ENCODE peak calls at places on chromosomes 7 and 10, in nine cellular contexts. A is fibroblast of lung; C is OCI-LY7; I is mucosa of descending colon; X is H9; W is astrocyte; H is WTC11; R is CD4-positive, alpha-beta T cell; N is A673. E is an unnamed sample.
A peak's percentile ranks its signal among the peaks of the same experiment; 100 is the strongest.

GRCh38 chr7:91826377-91826776 is 54.1 kb downstream of the MTERF1 start:
- DNase-seq in A (no peak), C (no peak), I (no peak), X (no peak), W (peak; percentile 64), H (no peak), R (no peak), N (peak; percentile 96), E (no peak)

GRCh38 chr10:76487582-76487981 is 1056.2 kb downstream of the LRMDA start:
- DNase-seq in A (peak; percentile 12), C (no peak), I (no peak), X (no peak), W (no peak), H (no peak), R (no peak), N (no peak), E (no peak)

GRCh38 chr7:73742753-73743641 is 4.4 kb upstream of the ABHD11 start:
- DNase-seq in A (no peak), C (peak; percentile 88), I (peak; percentile 97), X (peak; percentile 99), W (no peak), H (peak; percentile 99), R (no peak), N (no peak), E (peak; percentile 98)

GRCh38 chr7:65269150-65269856 is 104.4 kb upstream of the ZNF92 start:
- DNase-seq in A (peak; percentile 47), C (peak; percentile 94), I (no peak), X (peak; percentile 96), W (peak; percentile 78), H (peak; percentile 97), R (no peak), N (peak; percentile 98), E (peak; percentile 84)

GRCh38 chr10:100713859-100714565 is 31.4 kb upstream of the PAX2 start:
- DNase-seq in A (no peak), C (no peak), I (no peak), X (no peak), W (no peak), H (no peak), R (no peak), N (no peak), E (no peak)

GRCh38 chr10:132345345-132345744 is 13.4 kb downstream of the LRRC27 start:
- DNase-seq in A (no peak), C (no peak), I (no peak), X (no peak), W (no peak), H (no peak), R (no peak), N (no peak), E (no peak)

GRCh38 chr7:33054261-33054964 is 8.2 kb downstream of the NT5C3A start:
- DNase-seq in A (no peak), C (no peak), I (no peak), X (no peak), W (peak; percentile 28), H (no peak), R (no peak), N (no peak), E (no peak)

GRCh38 chr7:148114807-148115206 is 475.8 kb upstream of the C7orf33 start:
- DNase-seq in A (no peak), C (no peak), I (no peak), X (no peak), W (no peak), H (no peak), R (no peak), N (no peak), E (no peak)

GRCh38 chr10:51231754-51232153 is 157.5 kb downstream of the PRKG1 start:
- DNase-seq in A (no peak), C (no peak), I (no peak), X (no peak), W (no peak), H (no peak), R (no peak), N (no peak), E (no peak)

GRCh38 chr7:35260254-35260653 is 6.4 kb upstream of the TBX20 start:
- DNase-seq in A (no peak), C (no peak), I (no peak), X (no peak), W (no peak), H (no peak), R (no peak), N (no peak), E (no peak)

GRCh38 chr7:151374139-151374538 is 32.5 kb downstream of the NUB1 start:
- DNase-seq in A (no peak), C (no peak), I (no peak), X (peak; percentile 24), W (no peak), H (no peak), R (no peak), N (no peak), E (no peak)

GRCh38 chr7:142832452-142832851 is 22.4 kb upstream of the EPHB6 start:
- DNase-seq in A (no peak), C (no peak), I (no peak), X (no peak), W (no peak), H (no peak), R (no peak), N (no peak), E (no peak)

GRCh38 chr7:45217358-45217757 is 59.8 kb downstream of the RAMP3 start:
- DNase-seq in A (no peak), C (no peak), I (no peak), X (peak; percentile 72), W (no peak), H (peak; percentile 29), R (no peak), N (no peak), E (no peak)

GRCh38 chr7:107528461-107528860 is 35.3 kb downstream of the COG5 start:
- DNase-seq in A (peak; percentile 19), C (no peak), I (no peak), X (no peak), W (peak; percentile 70), H (no peak), R (no peak), N (no peak), E (no peak)

GRCh38 chr10:124999433-125000365 is 57.8 kb downstream of the ZRANB1 start:
- DNase-seq in A (peak; percentile 95), C (no peak), I (no peak), X (no peak), W (peak; percentile 90), H (peak; percentile 4), R (no peak), N (no peak), E (no peak)

GRCh38 chr7:106367018-106367420 is 82.2 kb upstream of the NAMPT start:
- DNase-seq in A (peak; percentile 36), C (peak; percentile 31), I (peak; percentile 31), X (no peak), W (no peak), H (peak; percentile 21), R (no peak), N (peak; percentile 61), E (no peak)
- TF ChIP-seq CTCF in A (no peak), C (peak; percentile 62), I (peak; percentile 9), X (peak; percentile 57), W (no peak), H (no peak), R (no peak), N (peak; percentile 62), E (no peak)

DNA sequence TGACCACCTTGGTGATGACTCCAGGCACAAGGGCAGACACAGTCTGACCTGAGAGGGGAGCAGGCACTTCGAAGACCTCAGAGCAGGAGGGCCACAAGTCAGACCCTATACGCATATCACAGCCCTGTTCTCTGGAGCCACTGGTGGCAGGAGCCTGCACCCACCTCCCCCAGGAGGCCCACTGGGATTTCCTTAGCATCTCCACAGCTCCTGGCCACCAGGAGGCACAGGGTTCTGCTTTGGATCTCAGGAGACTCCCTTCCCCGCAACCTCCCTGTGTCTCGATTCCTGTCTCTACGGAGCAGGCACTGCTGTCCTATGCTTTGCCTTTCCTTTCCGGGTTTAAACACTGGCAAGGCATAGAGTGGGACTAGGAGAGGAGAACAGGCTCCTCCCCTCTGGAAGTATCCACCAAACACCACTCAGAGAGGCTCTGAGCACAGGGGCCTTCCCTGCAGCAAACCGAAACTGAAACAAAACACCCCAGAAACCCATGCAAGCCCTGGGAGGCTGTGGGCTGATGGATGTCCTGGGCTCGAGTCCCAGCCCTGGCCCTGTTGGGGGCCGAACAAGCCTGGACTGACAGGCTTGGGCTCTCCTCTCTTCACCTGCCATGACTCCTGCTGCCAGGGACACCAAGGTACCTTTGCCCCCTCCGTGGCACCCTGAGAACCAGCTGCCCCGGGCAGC is 166.3 kb downstream of the NEURL1 start:
- DNase-seq in A (peak; percentile 92), C (no peak), I (peak; percentile 56), X (no peak), W (peak; percentile 85), H (peak; percentile 23), R (peak; percentile 35), N (peak; percentile 74), E (no peak)
- TF ChIP-seq CTCF in A (peak; percentile 15), C (no peak), I (no peak), X (peak; percentile 10), W (no peak), H (no peak), R (no peak), N (no peak), E (no peak)

GRCh38 chr10:117543245-117543998 is 876 bp downstream of the EMX2 start:
- DNase-seq in A (no peak), C (no peak), I (no peak), X (peak; percentile 71), W (no peak), H (peak; percentile 73), R (no peak), N (peak; percentile 57), E (no peak)
- TF ChIP-seq CTCF in A (no peak), C (no peak), I (no peak), X (peak; percentile 48), W (no peak), H (no peak), R (no peak), N (no peak), E (peak; percentile 49)

GRCh38 chr10:94192974-94193373 is 169.8 kb downstream of the NOC3L start:
- DNase-seq in A (no peak), C (no peak), I (no peak), X (no peak), W (peak; percentile 28), H (no peak), R (no peak), N (no peak), E (no peak)

GRCh38 chr10:94197241-94197640 is 165.5 kb downstream of the NOC3L start:
- DNase-seq in A (no peak), C (no peak), I (no peak), X (no peak), W (no peak), H (no peak), R (no peak), N (no peak), E (no peak)

GRCh38 chr10:94193466-94193924 is 169.2 kb downstream of the NOC3L start:
- DNase-seq in A (peak; percentile 85), C (no peak), I (no peak), X (no peak), W (peak; percentile 87), H (no peak), R (no peak), N (peak; percentile 43), E (no peak)

GRCh38 chr10:94192333-94192732 is 170.4 kb downstream of the NOC3L start:
- DNase-seq in A (no peak), C (no peak), I (no peak), X (no peak), W (no peak), H (no peak), R (no peak), N (no peak), E (no peak)

DNA sequence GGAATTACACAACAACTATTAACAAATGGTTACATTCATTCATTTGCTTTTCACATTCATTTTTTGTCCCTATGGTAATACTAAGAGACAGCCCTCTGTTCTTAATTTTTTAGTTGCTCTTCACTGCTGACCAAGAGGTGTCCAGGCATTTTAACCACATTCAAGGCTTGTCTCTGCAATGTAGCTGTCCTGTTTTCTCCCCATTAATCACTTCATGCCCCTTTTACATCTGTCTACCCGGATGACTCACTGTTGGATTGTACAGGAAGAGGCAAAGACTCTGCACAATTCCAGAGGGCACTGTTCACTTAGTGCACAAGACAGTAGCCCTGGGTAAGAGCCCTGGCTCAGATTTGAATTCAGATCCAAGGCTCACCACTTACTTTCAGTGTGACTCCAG is 168.5 kb downstream of the NOC3L start:
- DNase-seq in A (peak; percentile 50), C (no peak), I (no peak), X (no peak), W (peak; percentile 76), H (no peak), R (no peak), N (peak; percentile 22), E (no peak)
- TF ChIP-seq CTCF in A (no peak), C (no peak), I (no peak), X (no peak), W (peak; percentile 12), H (no peak), R (no peak), N (no peak), E (no peak)